ENCODE peak calls at places on chromosome 1, in nine cellular contexts. D is hepatocyte, V is SK-N-SH, H is neural progenitor cell, Z is HCT116, J is OCI-LY7, L is GM23248, Y is MM.1S, E is GM23338. N is an unnamed sample.

GRCh38 chr1:228149341-228150020 is at the start of gene GJC2:
- DNase-seq in D (peak; percentile 43), V (peak; percentile 74), H (peak; percentile 63), Z (no peak), J (peak; percentile 55), L (peak; percentile 36), Y (no peak), E (peak; percentile 41), N (no peak)

GRCh38 chr1:62391369-62391971 is 45.4 kb upstream of the USP1 start:
- DNase-seq in D (peak; percentile 41), V (peak; percentile 21), H (peak; percentile 85), Z (peak; percentile 26), J (peak; percentile 53), L (peak; percentile 35), Y (peak; percentile 10), E (peak; percentile 93), N (peak; percentile 38)

GRCh38 chr1:30756545-30757195 is 904 bp downstream of the LAPTM5 start:
- DNase-seq in D (no peak), V (no peak), H (no peak), Z (no peak), J (peak; percentile 80), L (peak; percentile 92), Y (peak; percentile 76), E (no peak), N (peak; percentile 85)

GRCh38 chr1:98256700-98257099 is 335.9 kb upstream of the DPYD start:
- DNase-seq in D (no peak), V (no peak), H (no peak), Z (no peak), J (no peak), L (no peak), Y (no peak), E (no peak), N (no peak)

GRCh38 chr1:206923961-206924548 is 2.3 kb upstream of the FCMR start:
- DNase-seq in D (no peak), V (no peak), H (no peak), Z (no peak), J (no peak), L (no peak), Y (no peak), E (no peak), N (no peak)

GRCh38 chr1:219529116-219529515 is 83.8 kb downstream of the ZC3H11B start:
- DNase-seq in D (no peak), V (no peak), H (peak; percentile 60), Z (no peak), J (no peak), L (no peak), Y (no peak), E (peak; percentile 61), N (no peak)

GRCh38 chr1:184890539-184890973 is 83.8 kb downstream of the NIBAN1 start:
- DNase-seq in D (no peak), V (no peak), H (no peak), Z (no peak), J (no peak), L (peak; percentile 31), Y (no peak), E (no peak), N (peak; percentile 43)

GRCh38 chr1:193448682-193449461 is 262.5 kb upstream of the B3GALT2 start:
- DNase-seq in D (no peak), V (no peak), H (no peak), Z (no peak), J (peak; percentile 84), L (no peak), Y (peak; percentile 81), E (no peak), N (no peak)

GRCh38 chr1:9482816-9483572 is 56.3 kb upstream of the SLC25A33 start:
- DNase-seq in D (no peak), V (peak; percentile 1), H (no peak), Z (no peak), J (no peak), L (no peak), Y (no peak), E (no peak), N (no peak)

GRCh38 chr1:7223334-7224080 is 438.3 kb downstream of the CAMTA1 start:
- DNase-seq in D (no peak), V (no peak), H (no peak), Z (no peak), J (no peak), L (peak; percentile 96), Y (no peak), E (no peak), N (peak; percentile 89)

GRCh38 chr1:237672748-237673147 is 218.0 kb downstream of the ZP4 start:
- DNase-seq in D (peak; percentile 30), V (peak; percentile 39), H (peak; percentile 19), Z (no peak), J (peak; percentile 1), L (no peak), Y (peak; percentile 50), E (peak; percentile 23), N (peak; percentile 21)

GRCh38 chr1:237671935-237672334 is 218.8 kb downstream of the ZP4 start:
- DNase-seq in D (no peak), V (no peak), H (no peak), Z (no peak), J (no peak), L (no peak), Y (no peak), E (no peak), N (no peak)

GRCh38 chr1:237664327-237664726 is 226.4 kb downstream of the ZP4 start:
- DNase-seq in D (no peak), V (no peak), H (no peak), Z (no peak), J (no peak), L (no peak), Y (no peak), E (no peak), N (no peak)

GRCh38 chr1:237671262-237671661 is 219.5 kb downstream of the ZP4 start:
- DNase-seq in D (no peak), V (no peak), H (no peak), Z (no peak), J (no peak), L (no peak), Y (no peak), E (no peak), N (no peak)

DNA sequence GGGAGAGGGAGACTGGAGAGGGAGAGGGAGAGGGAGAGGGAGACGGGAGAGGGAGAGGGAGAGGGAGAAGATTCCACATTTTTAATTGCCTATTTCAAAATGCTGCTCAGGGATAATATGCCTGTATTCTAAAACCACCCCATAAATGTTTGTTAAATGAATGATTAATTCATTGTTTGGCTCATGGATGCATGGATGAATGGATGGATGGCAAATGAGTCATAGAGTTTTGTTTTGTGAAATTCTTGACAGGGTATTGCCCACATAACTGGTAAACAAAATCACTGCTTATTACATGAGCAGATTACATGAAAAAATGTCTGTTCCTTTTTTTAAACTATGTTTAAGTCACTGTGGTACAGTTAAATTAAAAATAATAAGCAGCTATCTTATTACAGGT is 220.4 kb downstream of the ZP4 start:
- DNase-seq in D (no peak), V (no peak), H (no peak), Z (no peak), J (no peak), L (no peak), Y (no peak), E (no peak), N (no peak)
- H3K4me1 ChIP-seq in D (no peaks in the 10 kb centered on the region), V (no peaks in the 10 kb centered on the region), H (peaks cover 4% of the 10 kb centered on the region), Z (no peaks in the 10 kb centered on the region), J (no peaks in the 10 kb centered on the region), L (no peaks in the 10 kb centered on the region), Y (no peaks in the 10 kb centered on the region), E (peaks cover 3% of the 10 kb centered on the region), N (no peaks in the 10 kb centered on the region)

GRCh38 chr1:32925360-32926142 is 24.4 kb upstream of the TMEM54 start:
- DNase-seq in D (peak; percentile 58), V (peak; percentile 44), H (peak; percentile 62), Z (no peak), J (no peak), L (peak; percentile 67), Y (no peak), E (peak; percentile 71), N (no peak)
- TF ChIP-seq EZH2phosphoT487 in D (no peak), V (no peak), H (no peak), Z (no peak), J (no peak), L (no peak), Y (no peak), E (no peak), N (no peak)

GRCh38 chr1:43421396-43421795 is 31.7 kb downstream of the SZT2 start:
- DNase-seq in D (no peak), V (no peak), H (no peak), Z (no peak), J (no peak), L (no peak), Y (no peak), E (no peak), N (no peak)
- H3K36me3 ChIP-seq in D (no peaks in the 10 kb centered on the region), V (peaks cover 31% of the 10 kb centered on the region), H (peaks cover 4% of the 10 kb centered on the region), Z (peaks cover 24% of the 10 kb centered on the region), J (peaks cover 68% of the 10 kb centered on the region), L (peaks cover 16% of the 10 kb centered on the region), Y (no peaks in the 10 kb centered on the region), E (no peaks in the 10 kb centered on the region), N (peaks cover 54% of the 10 kb centered on the region)

GRCh38 chr1:174953657-174954435 is 45.9 kb upstream of the CACYBP start:
- DNase-seq in D (peak; percentile 50), V (peak; percentile 9), H (peak; percentile 58), Z (no peak), J (no peak), L (no peak), Y (no peak), E (peak; percentile 46), N (no peak)
- H3K4me1 ChIP-seq in D (peaks cover 19% of the 10 kb centered on the region), V (peaks cover 4% of the 10 kb centered on the region), H (peaks cover 23% of the 10 kb centered on the region), Z (no peaks in the 10 kb centered on the region), J (peaks cover 80% of the 10 kb centered on the region), L (no peaks in the 10 kb centered on the region), Y (peaks cover 50% of the 10 kb centered on the region), E (no peaks in the 10 kb centered on the region), N (no peaks in the 10 kb centered on the region)

GRCh38 chr1:236491469-236492136 is 32.2 kb upstream of the LGALS8 start:
- DNase-seq in D (no peak), V (no peak), H (no peak), Z (no peak), J (no peak), L (no peak), Y (no peak), E (no peak), N (no peak)
- TF ChIP-seq EZH2phosphoT487 in D (no peak), V (no peak), H (no peak), Z (no peak), J (no peak), L (no peak), Y (no peak), E (no peak), N (no peak)

GRCh38 chr1:43405219-43405875 is 15.6 kb downstream of the SZT2 start:
- DNase-seq in D (peak; percentile 72), V (no peak), H (no peak), Z (no peak), J (no peak), L (no peak), Y (no peak), E (no peak), N (no peak)
- H3K36me3 ChIP-seq in D (no peaks in the 10 kb centered on the region), V (peaks cover 56% of the 10 kb centered on the region), H (no peaks in the 10 kb centered on the region), Z (peaks cover 23% of the 10 kb centered on the region), J (peaks cover 63% of the 10 kb centered on the region), L (peaks cover 27% of the 10 kb centered on the region), Y (no peaks in the 10 kb centered on the region), E (no peaks in the 10 kb centered on the region), N (peaks cover 49% of the 10 kb centered on the region)

DNA sequence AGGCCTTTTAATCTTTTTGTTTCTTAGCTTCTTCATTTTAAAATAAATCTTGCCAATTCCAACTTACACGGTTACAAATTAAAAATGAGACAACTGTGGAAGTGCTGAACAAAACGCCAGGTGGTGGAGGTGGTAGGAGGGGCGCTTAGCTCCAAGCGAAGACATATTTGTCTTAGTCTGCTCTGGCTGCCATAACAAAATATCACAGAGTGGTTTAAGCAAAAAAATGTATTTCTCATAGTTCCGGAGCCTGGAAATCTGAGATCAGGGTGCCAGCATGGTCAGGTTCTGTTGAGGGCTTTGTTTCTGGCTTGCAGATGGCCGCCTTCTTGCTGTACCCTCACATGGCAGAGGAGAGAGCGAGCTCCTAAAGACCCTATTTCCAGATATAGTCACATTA is 14.9 kb downstream of the IER5 start:
- DNase-seq in D (no peak), V (no peak), H (no peak), Z (no peak), J (no peak), L (no peak), Y (no peak), E (no peak), N (no peak)
- H3K4me1 ChIP-seq in D (peaks cover 59% of the 10 kb centered on the region), V (peaks cover 62% of the 10 kb centered on the region), H (peaks cover 53% of the 10 kb centered on the region), Z (peaks cover 74% of the 10 kb centered on the region), J (peaks cover 17% of the 10 kb centered on the region), L (peaks cover 52% of the 10 kb centered on the region), Y (peaks cover 33% of the 10 kb centered on the region), E (peaks cover 74% of the 10 kb centered on the region), N (peaks cover 76% of the 10 kb centered on the region)